ENCODE peak calls at places on chromosomes 7 and 10, in seven cellular contexts. Q is HCT116; J is hepatocyte; I is right lobe of liver; N is CD8-positive, alpha-beta T cell; Y is sigmoid colon; L is tibial nerve. S is an unnamed sample.
A peak's percentile ranks its signal among the peaks of the same experiment; 100 is the strongest.

GRCh38 chr7:1105189-1105588 is 17.3 kb downstream of the GPER1 start:
- DNase-seq in Q (no peak), L (no peak), J (no peak), N (no peak), Y (no peak), I (no peak), S (no peak)

GRCh38 chr7:142961973-142962913 is at the start of gene KEL:
- DNase-seq in J (no peak), Q (no peak), I (no peak), Y (no peak), L (no peak), N (no peak), S (no peak)

GRCh38 chr10:88553116-88553752 is 29.9 kb downstream of the RNLS start:
- DNase-seq in Y (peak; percentile 73), J (peak; percentile 74), Q (peak; percentile 54), L (peak; percentile 72), N (no peak), I (peak; percentile 15), S (peak; percentile 57)

GRCh38 chr7:91089382-91089963 is 174.8 kb upstream of the FZD1 start:
- DNase-seq in Q (peak; percentile 26), L (peak; percentile 27), I (no peak), N (no peak), Y (no peak), J (peak; percentile 47), S (peak; percentile 37)

GRCh38 chr7:122014697-122015096 is 129.4 kb downstream of the AASS start:
- DNase-seq in J (no peak), I (no peak), Q (no peak), N (no peak), Y (no peak), L (no peak), S (no peak)

GRCh38 chr10:95360122-95360715 is 69.4 kb upstream of the PDLIM1 start:
- DNase-seq in Y (no peak), I (no peak), Q (no peak), L (no peak), J (no peak), N (no peak), S (no peak)

GRCh38 chr7:145779165-145779564 is 337.4 kb upstream of the CNTNAP2 start:
- DNase-seq in J (no peak), I (no peak), Q (no peak), Y (no peak), L (no peak), N (no peak), S (no peak)

GRCh38 chr10:131050162-131050766 is 261.3 kb downstream of the TCERG1L start:
- DNase-seq in J (no peak), Q (no peak), L (no peak), Y (no peak), N (no peak), I (no peak), S (no peak)

GRCh38 chr10:4541292-4541691 is 284.7 kb upstream of the AKR1E2 start:
- DNase-seq in L (no peak), Y (no peak), I (no peak), J (peak; percentile 7), N (no peak), Q (peak; percentile 81), S (no peak)

GRCh38 chr7:81704595-81704994 is 65.3 kb downstream of the HGF start:
- DNase-seq in Y (no peak), I (no peak), L (no peak), Q (no peak), N (no peak), J (no peak), S (no peak)

GRCh38 chr7:101174322-101174854 is 5.7 kb downstream of the NAT16 start:
- DNase-seq in Q (no peak), I (no peak), L (no peak), N (no peak), J (no peak), Y (no peak), S (no peak)

GRCh38 chr7:130843703-130844102 is 109.7 kb upstream of the KLF14 start:
- DNase-seq in J (no peak), Q (no peak), L (no peak), Y (no peak), N (no peak), I (no peak), S (no peak)

GRCh38 chr10:75403144-75404022 is 1.8 kb upstream of the ZNF503 start:
- DNase-seq in N (no peak), L (peak; percentile 17), Y (peak; percentile 82), J (peak; percentile 77), I (peak; percentile 49), Q (no peak), S (no peak)

GRCh38 chr10:38112159-38112558 is 18.0 kb downstream of the ZNF37A start:
- DNase-seq in N (no peak), I (no peak), Y (no peak), Q (no peak), J (no peak), L (no peak), S (no peak)

GRCh38 chr7:92404170-92404614 is 43.1 kb upstream of the GATAD1 start:
- DNase-seq in I (no peak), L (no peak), Y (no peak), N (no peak), Q (no peak), J (no peak), S (no peak)

GRCh38 chr10:128457136-128457535 is 330.9 kb upstream of the MKI67 start:
- DNase-seq in J (no peak), Q (no peak), Y (no peak), I (no peak), L (no peak), N (no peak), S (no peak)

GRCh38 chr7:92904292-92905131 is 68.1 kb upstream of the CDK6 start:
- DNase-seq in Q (peak; percentile 88), L (no peak), N (peak; percentile 18), J (peak; percentile 29), I (no peak), Y (no peak), S (peak; percentile 21)

DNA sequence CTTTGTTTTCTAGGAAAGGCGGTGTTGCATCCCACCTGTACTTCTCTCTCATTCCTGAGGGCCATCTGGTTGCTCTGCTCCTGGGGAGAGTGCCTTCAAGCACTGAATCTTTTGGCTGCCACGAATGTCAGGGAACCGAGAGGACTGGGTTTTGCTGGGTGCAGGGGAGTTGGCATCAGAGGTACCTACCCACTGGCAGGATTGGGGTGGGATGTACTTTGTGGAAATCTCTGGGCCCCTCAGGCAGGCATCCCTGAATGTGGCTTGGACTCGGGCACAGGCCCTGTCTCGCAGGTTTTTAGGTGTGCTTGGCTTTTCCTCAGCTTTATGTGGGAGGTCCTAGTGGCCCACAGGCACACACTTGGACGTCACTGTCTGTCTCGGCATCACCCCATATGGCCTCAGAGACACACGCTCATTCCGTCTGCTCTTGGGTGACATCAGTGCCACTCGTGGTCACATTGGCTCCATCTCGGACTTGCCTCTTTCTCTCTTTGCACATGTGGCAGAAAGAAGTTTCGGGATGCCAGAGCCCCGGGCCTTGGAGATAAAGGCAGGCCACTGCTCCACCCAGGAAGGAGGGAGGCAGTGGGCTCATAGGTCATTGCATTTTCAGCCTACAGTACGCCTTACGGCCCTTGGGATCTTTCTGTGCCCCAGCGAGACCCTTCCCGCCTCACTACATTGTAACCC is 325.6 kb downstream of the ZNF716 start:
- DNase-seq in L (no peak), Y (no peak), I (no peak), J (no peak), N (no peak), Q (no peak), S (no peak)
- H3K36me3 ChIP-seq in L (no peaks in the 10 kb centered on the region), Y (no peaks in the 10 kb centered on the region), I (no peaks in the 10 kb centered on the region), J (no peaks in the 10 kb centered on the region), N (no peaks in the 10 kb centered on the region), Q (no peaks in the 10 kb centered on the region), S (no peaks in the 10 kb centered on the region)

DNA sequence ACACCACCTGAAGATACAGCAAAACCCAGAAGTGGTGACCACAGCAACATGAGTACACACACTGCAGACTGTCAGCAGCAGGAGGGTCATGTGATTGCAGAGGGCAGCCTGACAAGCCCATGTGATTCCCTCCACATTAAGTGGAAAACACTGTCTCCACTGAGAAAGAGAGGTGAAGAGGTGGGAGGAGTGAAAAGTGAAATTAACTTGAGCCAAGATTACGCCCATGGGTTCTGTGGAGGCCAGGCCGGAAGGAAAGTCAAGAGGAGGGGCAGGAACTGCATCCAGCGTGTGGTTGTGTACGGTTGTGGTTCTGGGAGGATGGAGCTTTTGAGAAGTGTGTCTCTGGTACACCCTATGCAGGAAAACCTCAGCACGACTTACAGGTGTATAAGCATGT is 138.5 kb downstream of the PLXNA4 start:
- DNase-seq in Y (no peak), Q (no peak), I (no peak), N (no peak), J (no peak), L (no peak), S (peak; percentile 60)
- H3K4me3 ChIP-seq in Y (no peak overlapping the region), Q (no peak overlapping the region), I (no peak overlapping the region), N (peak overlapping the region; percentile 13), J (no peak overlapping the region), L (no peak overlapping the region), S (peak overlapping the region; percentile 19)

GRCh38 chr10:124049484-124049883 is 43.9 kb downstream of the CHST15 start:
- DNase-seq in Y (no peak), L (no peak), N (no peak), Q (peak; percentile 54), J (no peak), I (peak; percentile 14), S (no peak)

GRCh38 chr10:124047427-124048157 is 45.8 kb downstream of the CHST15 start:
- DNase-seq in Q (no peak), J (no peak), L (no peak), I (no peak), Y (no peak), N (no peak), S (no peak)

GRCh38 chr10:124045794-124046355 is 47.5 kb downstream of the CHST15 start:
- DNase-seq in Q (no peak), Y (no peak), J (no peak), N (no peak), I (no peak), L (no peak), S (no peak)

GRCh38 chr10:124050021-124051015 is 43.1 kb downstream of the CHST15 start:
- DNase-seq in I (no peak), Q (no peak), N (no peak), Y (no peak), L (no peak), J (no peak), S (no peak)

DNA sequence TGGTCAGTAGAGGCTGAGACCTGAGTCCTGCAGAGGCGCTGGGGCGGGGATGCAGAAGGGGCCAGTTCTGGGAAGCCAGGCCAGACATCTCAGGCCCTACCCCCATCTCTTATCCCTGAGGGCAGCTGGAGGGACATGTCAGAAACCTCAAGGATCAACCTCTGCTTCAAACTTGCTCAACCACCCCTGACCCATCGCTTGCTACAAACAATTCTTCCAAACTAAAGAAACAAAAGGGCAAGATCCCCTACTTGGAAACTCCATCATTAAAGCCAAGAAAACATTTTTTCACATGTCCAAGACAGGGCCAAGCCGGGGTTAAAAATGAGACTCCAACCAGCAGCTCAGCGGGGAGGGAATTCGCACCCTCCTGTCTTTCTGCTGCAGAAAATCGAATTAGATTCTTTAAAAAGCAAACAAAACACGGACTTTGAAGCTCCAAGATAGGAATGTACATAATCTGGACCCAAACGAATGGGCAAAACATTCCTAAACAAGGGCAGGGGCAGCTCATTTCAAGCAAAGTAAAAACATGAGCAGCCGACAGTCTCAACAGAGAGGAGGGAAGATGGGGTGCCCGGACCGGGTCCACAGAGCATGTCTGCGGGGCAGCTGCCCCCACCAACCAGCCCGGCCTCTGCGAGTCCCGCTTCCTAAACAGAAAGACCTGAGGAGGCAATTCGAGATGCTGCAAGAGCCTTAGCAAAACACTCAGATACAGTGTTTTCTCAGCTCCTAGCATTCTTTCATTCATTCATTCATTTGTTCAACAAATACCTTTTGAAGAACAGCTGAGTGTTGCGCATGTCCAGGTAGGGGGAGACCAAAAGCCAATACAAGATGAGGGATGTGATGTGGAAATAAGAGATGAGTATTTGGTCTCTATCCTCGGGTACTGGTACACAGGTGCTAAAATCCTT is 44.8 kb downstream of the CHST15 start:
- DNase-seq in L (no peak), J (no peak), N (no peak), I (no peak), Q (no peak), Y (no peak), S (no peak)
- H3K27ac ChIP-seq in L (no peak overlapping the region), J (no peak overlapping the region), N (no peak overlapping the region), I (no peak overlapping the region), Q (no peak overlapping the region), Y (no peak overlapping the region), S (no peak overlapping the region)

GRCh38 chr10:96565774-96566173 is 21.0 kb downstream of the TM9SF3 start:
- DNase-seq in I (no peak), Y (no peak), J (no peak), N (no peak), Q (no peak), L (no peak), S (no peak)
- H3K36me3 ChIP-seq in I (no peaks in the 10 kb centered on the region), Y (peaks cover 19% of the 10 kb centered on the region), J (no peaks in the 10 kb centered on the region), N (peaks cover 4% of the 10 kb centered on the region), Q (peaks cover 10% of the 10 kb centered on the region), L (no peaks in the 10 kb centered on the region), S (no peaks in the 10 kb centered on the region)

S was measured in naive thymus-derived CD4-positive, alpha-beta T cell.